ENCODE peak calls at places on chromosomes 5 and 9, in five cellular contexts. Q is cardiac muscle cell; E is ovary; P is CD8-positive, alpha-beta T cell; T is DND-41. K is an unnamed sample.

GRCh38 chr9:91784673-91785402 is 165.2 kb downstream of the ROR2 start:
- DNase-seq in Q (no peak), E (no peak), P (no peak), T (no peak), K (no peak)

GRCh38 chr5:104265531-104266130 is 703.0 kb upstream of the NUDT12 start:
- DNase-seq in Q (no peak), E (no peak), P (no peak), T (no peak), K (no peak)

GRCh38 chr9:1604942-1605560 is 410.1 kb upstream of the SMARCA2 start:
- DNase-seq in Q (peak; percentile 62), E (no peak), P (no peak), T (peak; percentile 4), K (peak; percentile 8)

GRCh38 chr9:110599468-110599867 is 19.9 kb upstream of the SVEP1 start:
- DNase-seq in Q (peak; percentile 73), E (no peak), P (no peak), T (no peak), K (no peak)

GRCh38 chr5:57598756-57599155 is 116.1 kb upstream of the ACTBL2 start:
- DNase-seq in Q (peak; percentile 57), E (no peak), P (no peak), T (no peak), K (peak; percentile 15)

GRCh38 chr9:121707477-121708424 is 56.3 kb downstream of the DAB2IP start:
- DNase-seq in Q (no peak), E (no peak), P (no peak), T (no peak), K (no peak)

GRCh38 chr5:154734670-154735248 is 20.4 kb upstream of the LARP1 start:
- DNase-seq in Q (no peak), E (no peak), P (no peak), T (no peak), K (no peak)

GRCh38 chr5:128395073-128395472 is 143.0 kb downstream of the FBN2 start:
- DNase-seq in Q (peak; percentile 14), E (no peak), P (no peak), T (no peak), K (no peak)

GRCh38 chr5:45262061-45262590 is 434.1 kb downstream of the HCN1 start:
- DNase-seq in Q (no peak), E (no peak), P (no peak), T (no peak), K (no peak)

GRCh38 chr5:150064681-150065220 is 21.6 kb downstream of the CSF1R start:
- DNase-seq in Q (no peak), E (no peak), P (no peak), T (no peak), K (no peak)

GRCh38 chr9:35406183-35406959 is 83.5 kb upstream of the RUSC2 start:
- DNase-seq in Q (peak; percentile 48), E (peak; percentile 78), P (peak; percentile 30), T (no peak), K (no peak)

GRCh38 chr5:17227868-17228267 is 10.4 kb downstream of the BASP1 start:
- DNase-seq in Q (no peak), E (no peak), P (no peak), T (no peak), K (no peak)

GRCh38 chr9:26527931-26528330 is 364.7 kb downstream of the CAAP1 start:
- DNase-seq in Q (no peak), E (no peak), P (no peak), T (no peak), K (no peak)

GRCh38 chr5:31963358-31963757 is 210.8 kb downstream of the GOLPH3 start:
- DNase-seq in Q (no peak), E (peak; percentile 62), P (no peak), T (no peak), K (no peak)

GRCh38 chr9:99818439-99818992 is 3.2 kb upstream of the NR4A3 start:
- DNase-seq in Q (no peak), E (no peak), P (no peak), T (no peak), K (no peak)

GRCh38 chr5:169706758-169707450 is 69.8 kb downstream of the DOCK2 start:
- DNase-seq in Q (peak; percentile 47), E (no peak), P (no peak), T (no peak), K (no peak)

GRCh38 chr9:120855827-120856636 is 13.3 kb upstream of the PSMD5 start:
- DNase-seq in Q (no peak), E (no peak), P (no peak), T (no peak), K (no peak)

GRCh38 chr9:125660557-125660956 is 46.5 kb downstream of the MAPKAP1 start:
- DNase-seq in Q (no peak), E (no peak), P (no peak), T (no peak), K (no peak)
- H3K27ac ChIP-seq in Q (no peak overlapping the region), E (no peak overlapping the region), P (no peak overlapping the region), T (no peak overlapping the region), K (no peak overlapping the region)

GRCh38 chr9:136686534-136686793 is 793 bp downstream of the AGPAT2 start:
- DNase-seq in Q (no peak), E (no peak), P (no peak), T (no peak), K (no peak)

GRCh38 chr9:136684799-136685198 is 2.5 kb downstream of the AGPAT2 start:
- DNase-seq in Q (no peak), E (no peak), P (no peak), T (no peak), K (no peak)

GRCh38 chr9:136686794-136687711 is at the start of gene AGPAT2:
- DNase-seq in Q (peak; percentile 58), E (peak; percentile 64), P (peak; percentile 65), T (peak; percentile 66), K (no peak)

GRCh38 chr9:136685216-136685615 is 2.0 kb downstream of the AGPAT2 start:
- DNase-seq in Q (no peak), E (no peak), P (no peak), T (no peak), K (no peak)

DNA sequence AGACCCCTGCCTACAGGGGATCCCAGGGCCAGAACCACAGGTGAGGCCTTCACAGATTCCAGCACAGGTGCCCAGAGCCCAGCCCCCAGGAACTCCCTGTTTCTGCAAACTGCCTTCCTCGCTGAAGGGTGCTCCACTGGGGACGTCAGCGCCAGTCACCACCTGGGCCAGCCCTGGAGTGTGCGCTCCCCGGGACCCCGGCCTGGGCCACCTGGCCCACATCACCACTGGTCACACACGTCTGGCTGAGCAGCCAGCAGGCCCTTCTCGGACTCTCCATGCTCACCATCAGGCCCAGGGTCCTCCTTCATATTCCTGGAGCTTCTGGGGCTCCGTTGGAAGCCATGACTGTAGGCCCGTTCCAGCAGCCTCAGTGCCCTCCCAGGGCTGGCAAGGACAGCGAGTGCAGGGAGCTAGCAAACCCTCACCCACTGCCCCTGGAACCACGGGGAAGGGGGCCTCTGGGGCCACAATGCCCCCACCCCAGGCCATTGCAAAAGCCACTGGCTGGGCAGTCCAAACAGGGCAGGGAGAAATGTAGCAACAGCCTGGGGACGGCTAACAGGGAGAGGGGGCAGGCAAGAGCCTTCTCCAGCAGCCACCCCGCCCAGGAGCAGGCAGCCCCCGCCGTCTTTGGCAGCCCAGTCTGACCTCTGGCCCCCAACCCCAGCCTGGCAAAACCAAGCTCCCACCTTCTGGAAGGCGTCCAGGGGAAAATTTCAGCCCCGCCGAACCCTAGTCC is 1.3 kb downstream of the AGPAT2 start:
- DNase-seq in Q (no peak), E (no peak), P (no peak), T (no peak), K (no peak)
- TF ChIP-seq CTCF in Q (peak; percentile 6), E (no peak), P (no peak), T (no peak), K (no peak)

GRCh38 chr9:562330-562729 is 279.2 kb upstream of the DMRT1 start:
- DNase-seq in Q (no peak), E (no peak), P (no peak), T (no peak), K (no peak)
- H3K27ac ChIP-seq in Q (no peak overlapping the region), E (no peak overlapping the region), P (no peak overlapping the region), T (no peak overlapping the region), K (no peak overlapping the region)

DNA sequence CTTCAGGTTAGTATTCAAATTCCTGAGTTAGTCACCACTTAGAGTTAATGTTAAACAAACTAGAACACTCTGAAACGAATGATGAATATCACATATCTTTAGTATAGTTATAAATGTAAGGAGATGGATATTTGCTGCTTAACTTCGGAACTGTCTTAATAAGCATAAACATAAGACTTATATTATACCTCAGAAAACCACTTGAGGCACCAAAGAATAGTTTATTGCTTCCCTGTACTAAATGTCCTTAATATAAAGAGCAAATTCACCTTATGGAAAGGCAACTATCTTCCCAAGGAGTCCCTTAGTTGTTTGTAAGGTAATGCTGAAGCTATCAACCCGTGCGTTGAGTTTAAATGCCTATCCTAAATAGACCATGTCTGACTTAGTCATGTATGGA is 300.0 kb upstream of the ADAMTSL1 start:
- DNase-seq in Q (no peak), E (no peak), P (no peak), T (no peak), K (no peak)
- TF ChIP-seq CTCF in Q (no peak), E (no peak), P (no peak), T (no peak), K (no peak)

GRCh38 chr5:159031915-159032314 is 67.8 kb downstream of the EBF1 start:
- DNase-seq in Q (no peak), E (no peak), P (no peak), T (no peak), K (no peak)

GRCh38 chr5:159031513-159031912 is 68.2 kb downstream of the EBF1 start:
- DNase-seq in Q (peak; percentile 41), E (no peak), P (no peak), T (no peak), K (no peak)

GRCh38 chr5:159033351-159033657 is 66.4 kb downstream of the EBF1 start:
- DNase-seq in Q (peak; percentile 62), E (no peak), P (no peak), T (no peak), K (no peak)

GRCh38 chr5:159034083-159034824 is 65.5 kb downstream of the EBF1 start:
- DNase-seq in Q (peak; percentile 33), E (no peak), P (no peak), T (peak; percentile 52), K (no peak)

DNA sequence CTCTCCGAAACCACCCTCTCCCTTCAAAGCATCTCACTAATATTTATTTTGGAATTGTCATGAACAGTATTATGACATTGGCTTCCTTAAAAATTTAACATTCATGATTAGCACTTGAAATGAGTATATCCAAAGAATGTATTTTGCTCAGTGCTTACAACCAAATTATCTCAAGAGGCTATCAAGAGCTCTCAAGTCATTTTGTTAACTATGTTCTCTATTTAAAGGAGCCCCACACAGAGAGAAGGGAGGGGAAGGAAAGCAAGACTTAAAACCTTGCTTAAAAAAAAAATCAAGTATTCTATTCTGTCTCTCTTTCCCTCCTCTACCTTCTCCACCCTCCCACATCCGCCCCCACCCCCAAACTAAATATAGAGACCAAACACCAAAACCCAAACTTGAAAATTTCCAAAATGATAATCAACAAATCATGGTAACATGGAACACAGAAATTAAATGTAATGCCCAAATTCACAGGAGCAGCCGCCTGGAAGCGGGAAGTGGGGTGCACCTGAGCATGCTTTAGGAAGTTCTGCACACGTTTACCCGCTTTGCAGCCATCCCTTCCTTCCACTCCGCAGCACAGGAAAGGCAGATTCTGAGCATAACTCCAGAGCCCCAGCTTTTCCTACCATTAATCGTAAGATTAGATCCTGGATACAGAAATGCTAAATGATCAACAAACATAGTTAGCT is 66.9 kb downstream of the EBF1 start:
- DNase-seq in Q (peak; percentile 8), E (no peak), P (no peak), T (no peak), K (no peak)
- H3K27ac ChIP-seq in Q (no peak overlapping the region), E (no peak overlapping the region), P (no peak overlapping the region), T (no peak overlapping the region), K (no peak overlapping the region)

GRCh38 chr5:148383564-148384388 is at the start of gene FBXO38:
- DNase-seq in Q (peak; percentile 98), E (peak; percentile 94), P (peak; percentile 96), T (peak; percentile 97), K (peak; percentile 90)
- TF ChIP-seq CTCF in Q (no peak), E (no peak), P (no peak), T (peak; percentile 19), K (no peak)

GRCh38 chr9:69171049-69171448 is 3.0 kb upstream of the TJP2 start:
- DNase-seq in Q (peak; percentile 80), E (no peak), P (no peak), T (no peak), K (no peak)
- H3K27ac ChIP-seq in Q (no peak overlapping the region), E (no peak overlapping the region), P (no peak overlapping the region), T (no peak overlapping the region), K (no peak overlapping the region)

K was measured in Panc1.